ENCODE peak calls at places on chromosome 3, in eight cellular contexts. R, O, Z, C, E, L, T and K are unnamed samples.

GRCh38 chr3:174863488-174863887 is 4.4 kb downstream of the NAALADL2 start:
- DNase-seq in R (no peak), O (no peak), Z (no peak), C (no peak), E (no peak), L (no peak), T (peak; percentile 94), K (no peak)

GRCh38 chr3:141231923-141232861 is 567 bp downstream of the PXYLP1 start:
- DNase-seq in R (no peak), O (no peak), Z (no peak), C (no peak), E (peak; percentile 67), L (peak; percentile 39), T (peak; percentile 45), K (no peak)

GRCh38 chr3:125647318-125648014 is 52.2 kb upstream of the OSBPL11 start:
- DNase-seq in R (no peak), O (no peak), Z (no peak), C (no peak), E (no peak), L (no peak), T (peak; percentile 90), K (no peak)

GRCh38 chr3:189041482-189042090 is 130.2 kb upstream of the TPRG1 start:
- DNase-seq in R (peak; percentile 33), O (peak; percentile 73), Z (peak; percentile 67), C (peak; percentile 2), E (peak; percentile 42), L (peak; percentile 72), T (peak; percentile 73), K (no peak)

GRCh38 chr3:97102641-97103040 is 288.2 kb downstream of the EPHA6 start:
- DNase-seq in R (no peak), O (no peak), Z (no peak), C (no peak), E (no peak), L (no peak), T (no peak), K (no peak)

GRCh38 chr3:149575213-149575961 is 82.4 kb downstream of the WWTR1 start:
- DNase-seq in R (no peak), O (no peak), Z (no peak), C (no peak), E (no peak), L (no peak), T (peak; percentile 82), K (no peak)

GRCh38 chr3:144384241-144384979 is 412.8 kb downstream of the DIPK2A start:
- DNase-seq in R (no peak), O (no peak), Z (no peak), C (no peak), E (no peak), L (no peak), T (no peak), K (no peak)

GRCh38 chr3:40524222-40524570 is 564 bp upstream of the ZNF621 start:
- DNase-seq in R (no peak), O (no peak), Z (no peak), C (no peak), E (no peak), L (no peak), T (no peak), K (no peak)